ENCODE peak calls at places on chromosome 2, in six cellular contexts. B, K, A, D, M and W are unnamed samples. For H3K4me1, the result is how much of the 10 kb centered on the place peaks cover.

GRCh38 chr2:200252661-200253067 is 53.8 kb upstream of the SPATS2L start:
- DNase-seq in D (no peak), K (peak), B (no peak), A (peak), M (no peak), W (no peak)

GRCh38 chr2:10302479-10303173 is at the start of gene HPCAL1:
- DNase-seq in A (peak), K (peak), B (peak), M (peak), D (peak), W (peak)

GRCh38 chr2:24891201-24891600 is 28.8 kb downstream of the ADCY3 start:
- DNase-seq in M (no peak), D (no peak), A (no peak), B (no peak), K (no peak), W (no peak)

GRCh38 chr2:173545364-173545734 is 190.7 kb downstream of the CDCA7 start:
- DNase-seq in D (no peak), M (no peak), A (no peak), B (no peak), K (peak), W (no peak)

GRCh38 chr2:238027591-238028415 is 33.0 kb upstream of the SCLY start:
- DNase-seq in M (no peak), K (no peak), B (no peak), A (no peak), D (no peak), W (no peak)

GRCh38 chr2:214649440-214650205 is 159.9 kb downstream of the BARD1 start:
- DNase-seq in B (no peak), K (no peak), A (peak), M (no peak), D (no peak), W (no peak)

GRCh38 chr2:85712849-85713612 is 18.9 kb downstream of the GNLY start:
- DNase-seq in M (no peak), A (peak), D (peak), B (peak), K (peak), W (no peak)

GRCh38 chr2:124978597-124978996 is 953.5 kb downstream of the CNTNAP5 start:
- DNase-seq in B (no peak), A (peak), K (no peak), D (no peak), M (no peak), W (no peak)

GRCh38 chr2:68284896-68285295 is 32.6 kb upstream of the PPP3R1 start:
- DNase-seq in K (peak), M (no peak), A (no peak), B (peak), D (no peak), W (no peak)

GRCh38 chr2:83900859-83901258 is 558.2 kb downstream of the SUCLG1 start:
- DNase-seq in M (no peak), D (no peak), K (no peak), B (no peak), A (no peak), W (no peak)

GRCh38 chr2:12008425-12009061 is 262.1 kb downstream of the LPIN1 start:
- DNase-seq in A (peak), M (no peak), B (no peak), D (no peak), K (no peak), W (no peak)

GRCh38 chr2:239824051-239824694 is 201.0 kb downstream of the NDUFA10 start:
- DNase-seq in A (no peak), D (no peak), B (no peak), M (peak), K (peak), W (no peak)

GRCh38 chr2:239826376-239826775 is 198.8 kb downstream of the NDUFA10 start:
- DNase-seq in B (no peak), A (no peak), D (peak), M (no peak), K (no peak), W (peak)

GRCh38 chr2:239825705-239825979 is 199.5 kb downstream of the NDUFA10 start:
- DNase-seq in A (no peak), M (no peak), B (peak), K (peak), D (no peak), W (no peak)

GRCh38 chr2:239826786-239827510 is 198.2 kb downstream of the NDUFA10 start:
- DNase-seq in M (no peak), K (no peak), D (peak), B (peak), A (no peak), W (peak)

GRCh38 chr2:239824866-239825704 is 200.1 kb downstream of the NDUFA10 start:
- DNase-seq in D (peak), K (no peak), B (peak), A (no peak), M (no peak), W (peak)
- H3K27ac ChIP-seq in D (no peak), K (no peak), B (no peak), A (no peak), M (no peak), W (no peak)

GRCh38 chr2:207321504-207321903 is 155.8 kb upstream of the KLF7 start:
- DNase-seq in D (no peak), A (no peak), M (no peak), K (no peak), B (no peak), W (no peak)

GRCh38 chr2:207317358-207317984 is 151.7 kb upstream of the KLF7 start:
- DNase-seq in K (no peak), D (no peak), A (no peak), B (no peak), M (no peak), W (no peak)

GRCh38 chr2:207318071-207318683 is 152.4 kb upstream of the KLF7 start:
- DNase-seq in K (no peak), B (no peak), A (no peak), M (no peak), D (no peak), W (no peak)

GRCh38 chr2:207320381-207321159 is 154.8 kb upstream of the KLF7 start:
- DNase-seq in D (no peak), B (no peak), M (no peak), A (peak), K (no peak), W (no peak)

GRCh38 chr2:207319321-207319720 is 153.6 kb upstream of the KLF7 start:
- DNase-seq in M (no peak), B (no peak), D (no peak), K (no peak), A (no peak), W (no peak)
- H3K4me1 ChIP-seq in M (under half), B (under half), D (under half), K (under half), A (under half), W (under half)

GRCh38 chr2:26718949-26719686 is 26.6 kb downstream of the KCNK3 start:
- DNase-seq in D (no peak), K (no peak), M (no peak), B (no peak), A (peak), W (no peak)

GRCh38 chr2:26721267-26722032 is 28.9 kb downstream of the KCNK3 start:
- DNase-seq in B (no peak), D (peak), K (peak), M (no peak), A (no peak), W (peak)

GRCh38 chr2:26722911-26723310 is 30.4 kb downstream of the KCNK3 start:
- DNase-seq in M (no peak), B (no peak), A (no peak), D (no peak), K (no peak), W (no peak)

GRCh38 chr2:26722328-26722727 is 29.8 kb downstream of the KCNK3 start:
- DNase-seq in B (no peak), D (no peak), M (no peak), K (no peak), A (no peak), W (no peak)

DNA sequence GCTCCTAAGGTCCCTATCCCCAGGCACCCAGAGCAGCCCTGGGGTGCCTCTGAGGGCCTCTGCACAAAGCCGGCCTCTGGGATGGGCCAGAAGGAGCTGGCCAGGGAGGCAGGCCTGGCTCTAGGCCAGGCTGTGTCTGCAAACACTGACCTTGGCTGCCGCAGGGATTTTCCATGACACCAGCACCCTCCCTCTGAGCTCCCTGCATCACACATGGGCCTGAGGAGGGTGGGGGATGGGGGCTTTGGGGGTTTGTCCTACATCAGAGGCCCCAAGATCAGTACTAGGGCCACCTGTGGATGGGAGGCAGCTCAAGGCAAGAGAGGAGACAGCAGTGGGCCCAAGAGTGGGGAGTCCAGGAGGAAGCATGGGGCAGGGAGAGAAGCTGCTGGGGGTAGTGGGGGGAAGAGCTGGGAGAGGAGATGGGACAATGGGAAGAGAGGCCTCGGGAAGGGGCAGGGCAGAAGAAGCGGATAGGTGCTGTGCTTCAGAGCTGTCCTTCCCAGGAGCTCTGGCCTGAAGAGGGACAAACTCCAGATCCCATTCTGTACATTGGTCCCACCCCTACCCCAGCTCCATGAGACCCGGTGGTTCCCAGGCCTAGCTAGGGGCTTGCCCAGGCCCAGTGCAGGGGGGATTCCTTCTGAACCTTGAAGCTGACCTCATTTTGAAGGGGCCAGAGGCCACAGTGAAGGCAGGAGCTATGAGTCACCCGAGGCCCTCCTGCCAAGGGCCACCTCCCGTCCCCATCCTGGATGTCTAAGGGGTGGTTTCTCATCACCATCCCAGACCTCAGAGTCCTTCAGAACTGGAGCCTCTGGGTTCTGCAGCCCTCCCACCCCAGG is 28.0 kb downstream of the KCNK3 start:
- DNase-seq in B (peak), K (peak), A (peak), D (peak), M (no peak), W (peak)
- H3K27ac ChIP-seq in B (peak), K (peak), A (no peak), D (peak), M (no peak), W (peak)

DNA sequence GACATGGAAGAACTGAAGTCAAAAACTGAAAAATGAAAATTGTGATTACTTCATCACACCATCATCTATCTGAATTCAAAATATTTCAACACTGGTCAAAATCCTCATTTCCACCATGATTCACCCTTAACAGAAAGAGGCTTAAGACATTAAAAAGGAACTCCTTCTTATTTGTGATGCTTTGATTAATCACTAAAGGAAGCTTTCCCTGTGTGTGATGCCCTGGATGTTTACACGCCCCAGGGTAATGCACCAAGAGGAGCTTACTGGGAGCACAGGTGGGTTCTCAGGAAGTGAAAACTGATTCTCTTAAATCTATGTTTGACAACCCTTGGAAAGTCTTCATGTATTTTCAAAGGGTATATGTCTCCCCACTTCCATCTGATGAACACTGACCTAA is 11.5 kb downstream of the GRB14 start:
- DNase-seq in M (no peak), D (no peak), K (no peak), A (no peak), B (no peak), W (no peak)
- H3K4me1 ChIP-seq in M (under half), D (under half), K (under half), A (under half), B (under half), W (under half)

DNA sequence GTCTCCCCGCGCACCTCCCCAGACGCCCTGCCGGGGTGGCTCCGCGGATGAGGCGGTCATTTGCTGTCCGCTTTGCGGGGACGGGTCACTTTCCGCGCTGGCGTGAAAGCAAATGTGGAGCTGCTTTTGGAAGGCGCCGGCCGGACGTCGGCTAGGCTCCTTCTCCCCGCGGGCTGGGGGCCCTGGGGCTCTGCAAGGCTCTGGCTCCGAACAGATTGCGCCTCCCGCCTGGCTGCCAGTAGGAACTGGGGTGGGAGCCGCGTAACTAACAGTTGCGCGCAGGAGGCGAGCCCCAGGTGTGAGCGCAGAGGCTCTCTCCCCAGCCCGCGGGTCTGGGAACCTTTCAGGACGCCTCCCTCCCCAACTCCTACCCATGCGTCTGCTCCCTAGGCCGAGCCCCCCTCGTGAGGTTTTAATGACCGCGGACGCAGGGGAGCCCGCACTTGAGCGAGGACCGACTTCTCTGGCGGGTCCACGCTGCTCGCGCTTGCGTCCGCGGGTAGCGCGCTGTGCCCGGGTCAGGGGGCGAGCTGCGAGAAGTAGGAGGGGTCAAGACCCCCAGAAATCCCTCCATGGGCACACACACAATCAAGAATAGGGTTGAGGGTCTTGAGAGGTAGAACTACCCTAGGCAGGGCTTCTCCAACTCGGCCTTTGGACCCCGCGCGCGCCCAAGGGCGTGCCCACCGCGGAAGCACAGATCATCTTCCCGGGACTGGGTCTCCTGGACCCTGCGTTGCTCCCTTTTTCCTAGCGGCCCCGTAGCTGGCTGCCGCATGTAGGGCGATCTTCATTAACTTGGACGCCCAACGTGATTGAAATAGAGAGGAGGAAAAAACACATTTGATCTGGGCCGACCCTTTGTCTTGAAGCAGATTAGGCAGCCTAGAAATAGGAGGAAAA is 146.8 kb downstream of the MEIS1 start:
- DNase-seq in K (peak), D (no peak), B (no peak), A (no peak), M (peak), W (no peak)
- H3K27ac ChIP-seq in K (peak), D (peak), B (no peak), A (no peak), M (no peak), W (peak)